ENCODE peak calls at places on chromosomes 11 and 22, in five cellular contexts. L, O, I, K and E are unnamed samples.

GRCh38 chr22:24841261-24841660 is 35.2 kb downstream of the SGSM1 start:
- DNase-seq in L (no peak), O (no peak), I (no peak), K (no peak), E (no peak)

GRCh38 chr11:86537541-86538222 is 134.7 kb downstream of the ME3 start:
- DNase-seq in L (no peak), O (no peak), I (no peak), K (no peak), E (peak; percentile 35)

GRCh38 chr22:40053460-40053859 is 58.7 kb downstream of the FAM83F start:
- DNase-seq in L (no peak), O (no peak), I (no peak), K (no peak), E (no peak)

GRCh38 chr11:46414466-46414796 is 22.9 kb upstream of the CHRM4 start:
- DNase-seq in L (no peak), O (no peak), I (no peak), K (no peak), E (no peak)

GRCh38 chr11:109424893-109425292 is 2.9 kb downstream of the C11orf87 start:
- DNase-seq in L (peak; percentile 47), O (peak; percentile 27), I (peak; percentile 4), K (no peak), E (no peak)

GRCh38 chr11:17386331-17387084 is 2.0 kb downstream of the KCNJ11 start:
- DNase-seq in L (peak; percentile 81), O (peak; percentile 31), I (peak; percentile 43), K (no peak), E (peak; percentile 69)

GRCh38 chr22:19802881-19803735 is 42.5 kb downstream of the TBX1 start:
- DNase-seq in L (no peak), O (no peak), I (no peak), K (no peak), E (no peak)

GRCh38 chr11:90722552-90723190 is 499.8 kb upstream of the CHORDC1 start:
- DNase-seq in L (no peak), O (no peak), I (peak; percentile 68), K (no peak), E (no peak)

GRCh38 chr22:44462246-44463015 is 35.6 kb downstream of the RTL6 start:
- DNase-seq in L (no peak), O (no peak), I (no peak), K (no peak), E (no peak)

GRCh38 chr11:68076371-68077042 is 37.7 kb downstream of the TCIRG1 start:
- DNase-seq in L (peak; percentile 21), O (no peak), I (peak; percentile 33), K (no peak), E (no peak)

GRCh38 chr11:11349870-11350325 is 3.2 kb downstream of the CSNK2A3 start:
- DNase-seq in L (no peak), O (no peak), I (no peak), K (no peak), E (no peak)

GRCh38 chr11:34910817-34911216 is 5.4 kb downstream of the APIP start:
- DNase-seq in L (no peak), O (no peak), I (no peak), K (no peak), E (no peak)

GRCh38 chr22:32158712-32159533 is at the start of gene C22orf42:
- DNase-seq in L (no peak), O (no peak), I (no peak), K (no peak), E (no peak)

GRCh38 chr11:85844439-85845051 is 10.6 kb upstream of the CCDC83 start:
- DNase-seq in L (no peak), O (no peak), I (no peak), K (no peak), E (peak; percentile 87)

GRCh38 chr11:131622193-131622592 is 251.8 kb downstream of the NTM start:
- DNase-seq in L (no peak), O (no peak), I (no peak), K (no peak), E (no peak)

GRCh38 chr11:37459430-37459829 is 861.4 kb upstream of the RAG2 start:
- DNase-seq in L (no peak), O (no peak), I (no peak), K (no peak), E (no peak)

GRCh38 chr11:45157247-45158209 is 11.1 kb downstream of the PRDM11 start:
- DNase-seq in L (no peak), O (no peak), I (no peak), K (no peak), E (no peak)

GRCh38 chr11:45158210-45158644 is 11.8 kb downstream of the PRDM11 start:
- DNase-seq in L (no peak), O (no peak), I (peak; percentile 35), K (no peak), E (no peak)

GRCh38 chr11:45159781-45160365 is 13.4 kb downstream of the PRDM11 start:
- DNase-seq in L (no peak), O (no peak), I (no peak), K (no peak), E (no peak)

GRCh38 chr11:45156731-45157130 is 10.3 kb downstream of the PRDM11 start:
- DNase-seq in L (no peak), O (no peak), I (no peak), K (no peak), E (no peak)

GRCh38 chr11:45158891-45159605 is 12.6 kb downstream of the PRDM11 start:
- DNase-seq in L (no peak), O (no peak), I (no peak), K (no peak), E (no peak)
- TF ChIP-seq KDM1A in L (no peak), O (no peak), I (no peak), K (no peak), E (no peak)

DNA sequence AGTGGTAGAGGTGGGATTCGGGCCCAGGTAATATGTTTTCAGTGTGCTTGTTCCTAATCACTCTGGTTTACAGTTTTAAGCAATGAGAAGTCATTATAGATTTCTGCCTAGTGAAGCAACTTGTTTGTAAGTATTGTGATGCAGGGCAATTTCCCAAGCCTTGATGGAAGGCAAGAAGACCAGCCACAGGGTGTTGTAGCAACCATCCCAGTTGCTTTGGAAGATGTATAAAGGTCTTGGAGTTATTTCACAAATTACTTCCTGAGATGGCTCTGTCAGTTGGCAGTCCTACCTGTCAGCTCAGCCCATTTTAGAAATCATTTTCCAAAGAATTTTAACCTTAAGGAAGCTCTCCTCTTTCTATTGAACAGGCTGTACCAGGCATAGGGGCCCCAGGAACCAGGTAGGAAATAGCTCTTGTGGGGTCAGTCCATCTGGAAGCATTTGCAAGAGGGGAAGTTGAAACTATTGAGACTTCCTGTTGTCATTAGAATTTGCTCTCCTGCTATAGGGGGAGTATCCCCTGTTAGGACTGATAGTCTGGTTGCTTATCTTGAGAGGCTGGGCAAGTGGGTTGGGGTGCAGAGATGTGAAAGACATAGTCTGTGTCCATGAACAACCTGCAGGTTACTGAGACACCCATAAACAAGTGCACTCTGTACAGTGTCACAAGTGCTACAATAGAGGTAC is 47.9 kb downstream of the STIM1 start:
- DNase-seq in L (peak; percentile 55), O (no peak), I (no peak), K (no peak), E (no peak)
- TF ChIP-seq KDM1A in L (no peak), O (no peak), I (no peak), K (no peak), E (no peak)

GRCh38 chr22:36379593-36380361 is 8.0 kb downstream of the MYH9 start:
- DNase-seq in L (no peak), O (no peak), I (no peak), K (no peak), E (no peak)
- TF ChIP-seq KDM1A in L (no peak), O (no peak), I (no peak), K (no peak), E (no peak)

GRCh38 chr11:56750190-56750589 is 1.7 kb upstream of the OR9G4 start:
- DNase-seq in L (no peak), O (peak; percentile 9), I (peak; percentile 23), K (no peak), E (peak; percentile 4)
- TF ChIP-seq KDM1A in L (no peak), O (no peak), I (no peak), K (no peak), E (no peak)

GRCh38 chr11:69513663-69514062 is 32.2 kb downstream of the LINC01488 start:
- DNase-seq in L (no peak), O (no peak), I (no peak), K (no peak), E (no peak)
- TF ChIP-seq KDM1A in L (no peak), O (no peak), I (no peak), K (no peak), E (no peak)

GRCh38 chr11:60195923-60196368 is 13.1 kb upstream of the MS4A6A start:
- DNase-seq in L (peak; percentile 46), O (no peak), I (no peak), K (peak; percentile 80), E (no peak)
- TF ChIP-seq KDM1A in L (peak; percentile 31), O (no peak), I (no peak), K (no peak), E (no peak)

GRCh38 chr11:134277176-134278001 is 1.2 kb downstream of the GLB1L3 start:
- DNase-seq in L (no peak), O (no peak), I (no peak), K (no peak), E (no peak)
- TF ChIP-seq KDM1A in L (no peak), O (no peak), I (no peak), K (no peak), E (no peak)

DNA sequence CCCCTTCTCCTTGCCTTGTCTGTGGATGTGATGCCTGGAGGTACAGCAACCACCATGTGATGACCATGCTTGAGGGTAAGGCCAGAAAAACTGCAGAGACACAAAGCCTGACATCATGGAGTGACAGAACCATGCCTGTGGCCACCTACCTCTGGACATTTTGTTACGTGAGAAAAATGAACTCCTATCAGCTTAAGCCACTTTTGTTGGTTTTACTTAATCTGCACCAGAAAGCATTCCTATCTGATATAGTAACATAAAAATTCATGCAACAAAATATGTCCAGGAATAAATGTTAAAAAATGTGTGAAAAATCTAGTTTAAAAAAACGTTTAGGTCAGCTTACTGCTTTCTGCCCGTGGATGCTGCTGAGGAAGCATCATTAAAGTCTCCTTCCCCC is 42.6 kb upstream of the P4HA3 start:
- DNase-seq in L (no peak), O (no peak), I (no peak), K (no peak), E (no peak)
- TF ChIP-seq KDM1A in L (no peak), O (no peak), I (no peak), K (no peak), E (no peak)

GRCh38 chr11:8729837-8730696 is 47.5 kb downstream of the RPL27A start:
- DNase-seq in L (peak; percentile 61), O (no peak), I (no peak), K (no peak), E (no peak)

GRCh38 chr11:8726395-8726794 is 43.8 kb downstream of the RPL27A start:
- DNase-seq in L (no peak), O (no peak), I (no peak), K (no peak), E (no peak)

GRCh38 chr11:8730697-8731020 is 48.1 kb downstream of the RPL27A start:
- DNase-seq in L (no peak), O (no peak), I (no peak), K (no peak), E (no peak)

GRCh38 chr11:8731647-8732188 is 49.1 kb downstream of the RPL27A start:
- DNase-seq in L (no peak), O (no peak), I (no peak), K (peak; percentile 48), E (no peak)

GRCh38 chr11:8728566-8728965 is 46.0 kb downstream of the RPL27A start:
- DNase-seq in L (peak; percentile 37), O (no peak), I (no peak), K (no peak), E (no peak)
- TF ChIP-seq KDM1A in L (no peak), O (no peak), I (no peak), K (no peak), E (no peak)